ENCODE peak calls at places on chromosomes 2 and 18, in four cellular contexts. K is cardiac muscle cell, N is neural crest cell, L is fibroblast of the conjunctiva. G is an unnamed sample.

GRCh38 chr2:229378386-229378785 is 107.3 kb upstream of the PID1 start:
- DNase-seq in N (no peak), K (no peak), L (no peak), G (no peak)

GRCh38 chr18:48933578-48934399 is 17.0 kb downstream of the SMAD7 start:
- DNase-seq in K (no peak), N (no peak), L (no peak), G (peak)

GRCh38 chr18:38502539-38502938 is 936.9 kb upstream of the CELF4 start:
- DNase-seq in K (no peak), L (no peak), N (no peak), G (no peak)

GRCh38 chr2:230738391-230738811 is 25.8 kb downstream of the CAB39 start:
- DNase-seq in K (no peak), N (no peak), L (no peak), G (no peak)

GRCh38 chr2:33804155-33804554 is 205.1 kb upstream of the FAM98A start:
- DNase-seq in N (no peak), L (no peak), K (no peak), G (no peak)

GRCh38 chr2:74759991-74760390 is 73.9 kb upstream of the HK2 start:
- DNase-seq in K (no peak), N (no peak), L (no peak), G (no peak)

GRCh38 chr2:227862741-227863588 is 8.5 kb upstream of the DAW1 start:
- DNase-seq in K (no peak), L (peak), N (no peak), G (no peak)

GRCh38 chr2:177881001-177881748 is 191.4 kb downstream of the PDE11A start:
- DNase-seq in L (no peak), N (no peak), K (no peak), G (no peak)

GRCh38 chr2:3183766-3184165 is 193.9 kb downstream of the EIPR1 start:
- DNase-seq in K (no peak), N (no peak), L (no peak), G (no peak)

GRCh38 chr2:238005528-238005927 is 38.7 kb downstream of the UBE2F start:
- DNase-seq in K (no peak), N (no peak), L (no peak), G (no peak)

GRCh38 chr2:180255981-180256380 is 248.9 kb upstream of the CWC22 start:
- DNase-seq in K (no peak), L (no peak), N (no peak), G (no peak)

GRCh38 chr18:12391487-12392136 is 14.6 kb upstream of the AFG3L2 start:
- DNase-seq in L (peak), K (peak), N (peak), G (peak)

GRCh38 chr18:28716321-28716720 is 539.4 kb upstream of the CDH2 start:
- DNase-seq in N (no peak), K (no peak), L (no peak), G (no peak)

GRCh38 chr2:114259389-114259788 is 183.1 kb upstream of the DPP10 start:
- DNase-seq in L (no peak), N (no peak), K (no peak), G (no peak)

GRCh38 chr2:43293744-43294695 is 67.6 kb upstream of the ZFP36L2 start:
- DNase-seq in K (peak), N (no peak), L (peak), G (peak)

GRCh38 chr2:127032601-127033000 is 74.4 kb downstream of the BIN1 start:
- DNase-seq in K (no peak), N (no peak), L (no peak), G (no peak)

GRCh38 chr2:144519934-144520717 is at the start of gene ZEB2:
- DNase-seq in N (peak), K (peak), L (peak), G (peak)

GRCh38 chr2:28717339-28717758 is 34.3 kb upstream of the PPP1CB start:
- DNase-seq in L (peak), N (no peak), K (no peak), G (no peak)

GRCh38 chr2:24315669-24316068 is 44.7 kb downstream of the ITSN2 start:
- DNase-seq in N (no peak), L (no peak), K (no peak), G (no peak)

GRCh38 chr2:185456517-185456916 is 282.1 kb upstream of the FSIP2 start:
- DNase-seq in L (peak), N (no peak), K (no peak), G (no peak)

GRCh38 chr2:108199726-108200125 is 40.0 kb upstream of the SULT1C3 start:
- DNase-seq in N (no peak), L (no peak), K (no peak), G (no peak)

GRCh38 chr2:57076856-57077255 is 893.1 kb downstream of the CCDC85A start:
- DNase-seq in N (no peak), L (peak), K (no peak), G (no peak)

GRCh38 chr18:59846814-59847490 is 52.8 kb upstream of the PMAIP1 start:
- DNase-seq in K (no peak), N (no peak), L (peak), G (no peak)

GRCh38 chr2:71327916-71328315 is 3.7 kb upstream of the ZNF638 start:
- DNase-seq in N (no peak), K (no peak), L (no peak), G (no peak)

GRCh38 chr2:95386031-95386430 is 16.5 kb upstream of the FAHD2A start:
- DNase-seq in L (no peak), K (no peak), N (no peak), G (no peak)